ENCODE peak calls at places on chromosome 2, in four cellular contexts. C, Q, B and O are unnamed samples. For H3K4me1, the result is how much of the 10 kb centered on the place peaks cover.

GRCh38 chr2:168152902-168153301 is 94.5 kb downstream of the STK39 start:
- DNase-seq in C (no peak), Q (no peak), B (no peak), O (no peak)

GRCh38 chr2:164964744-164965143 is 9.4 kb upstream of the SLC38A11 start:
- DNase-seq in C (no peak), Q (no peak), B (no peak), O (no peak)

GRCh38 chr2:52539026-52539964 is 1228.3 kb upstream of the CHAC2 start:
- DNase-seq in C (no peak), Q (no peak), B (no peak), O (no peak)

GRCh38 chr2:11863103-11863502 is 116.7 kb downstream of the LPIN1 start:
- DNase-seq in C (no peak), Q (no peak), B (no peak), O (no peak)

GRCh38 chr2:160878622-160879021 is 281.6 kb upstream of the TANK start:
- DNase-seq in C (no peak), Q (no peak), B (no peak), O (no peak)

GRCh38 chr2:134576478-134576877 is 142.3 kb downstream of the TMEM163 start:
- DNase-seq in C (no peak), Q (no peak), B (no peak), O (no peak)

GRCh38 chr2:160225722-160226121 is 25.6 kb upstream of the ITGB6 start:
- DNase-seq in C (no peak), Q (peak), B (peak), O (peak)

GRCh38 chr2:234845602-234846588 is 105.9 kb upstream of the SH3BP4 start:
- DNase-seq in C (no peak), Q (no peak), B (no peak), O (peak)

GRCh38 chr2:38978504-38978903 is 88.8 kb downstream of the ARHGEF33 start:
- DNase-seq in C (no peak), Q (no peak), B (no peak), O (no peak)

GRCh38 chr2:134917958-134918517 is 584 bp upstream of the CCNT2 start:
- DNase-seq in C (peak), Q (no peak), B (no peak), O (no peak)

GRCh38 chr2:191352536-191352935 is 107.3 kb downstream of the MYO1B start:
- DNase-seq in C (no peak), Q (no peak), B (no peak), O (no peak)

DNA sequence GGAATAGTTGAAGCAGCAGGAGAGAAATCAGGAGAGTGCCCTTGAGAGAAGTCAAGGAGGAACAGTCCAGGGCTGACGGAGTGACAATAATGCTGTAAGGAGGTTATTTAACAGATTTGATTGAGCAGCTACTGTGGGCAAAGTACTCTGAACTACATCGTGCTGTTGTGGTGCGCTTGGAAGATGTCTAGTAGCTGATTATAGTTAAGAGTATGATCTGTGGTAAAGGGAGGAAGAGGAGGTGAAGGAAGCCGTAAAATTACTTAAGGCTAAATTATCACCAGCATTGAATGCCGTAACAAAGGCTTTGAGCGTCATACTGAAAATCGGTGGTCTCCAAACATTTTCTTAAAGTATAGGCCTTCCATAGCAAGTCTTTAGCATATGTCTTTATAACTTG is 4.5 kb downstream of the PCBP1 start:
- DNase-seq in C (no peak), Q (no peak), B (no peak), O (no peak)
- H3K4me1 ChIP-seq in C (under half), Q (under half), B (under half), O (under half)

DNA sequence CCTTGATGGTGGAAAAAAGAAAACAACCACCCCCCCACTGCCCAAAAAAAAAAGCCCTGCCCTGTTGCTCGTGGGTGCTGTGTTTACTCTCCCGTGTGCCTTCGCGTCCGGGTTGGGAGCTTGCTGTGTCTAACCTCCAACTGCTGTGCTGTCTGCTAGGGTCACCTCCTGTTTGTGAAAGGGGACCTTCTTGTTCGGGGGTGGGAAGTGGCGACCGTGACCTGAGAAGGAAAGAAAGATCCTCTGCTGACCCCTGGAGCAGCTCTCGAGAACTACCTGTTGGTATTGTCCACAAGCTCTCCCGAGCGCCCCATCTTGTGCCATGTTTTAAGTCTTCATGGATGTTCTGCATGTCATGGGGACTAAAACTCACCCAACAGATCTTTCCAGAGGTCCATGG is 28.0 kb downstream of the MAL start:
- DNase-seq in C (no peak), Q (no peak), B (no peak), O (no peak)
- TF ChIP-seq CTCF in C (no peak), Q (peak), B (no peak), O (no peak)

DNA sequence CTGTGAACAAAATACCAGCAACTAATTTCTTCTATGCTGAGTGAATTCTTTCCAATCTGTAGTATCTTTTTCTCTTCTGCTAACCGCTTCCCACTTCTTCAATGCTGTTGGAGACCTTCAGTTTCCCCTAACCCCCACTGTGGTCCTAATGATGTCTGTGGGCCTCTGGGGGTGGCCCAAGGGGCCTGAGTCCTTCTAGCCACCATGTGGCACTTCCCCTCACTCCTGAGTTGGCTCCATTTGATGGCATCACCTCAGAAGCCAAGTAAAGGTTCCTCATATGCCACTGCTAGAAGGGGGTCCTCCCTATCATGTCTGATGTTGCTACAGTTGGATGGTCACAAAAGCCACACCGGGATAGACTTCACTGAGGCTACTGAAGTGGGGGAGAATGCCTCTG is 37.5 kb downstream of the ARHGAP25 start:
- DNase-seq in C (no peak), Q (no peak), B (no peak), O (no peak)
- H3K4me1 ChIP-seq in C (under half), Q (under half), B (under half), O (under half)

DNA sequence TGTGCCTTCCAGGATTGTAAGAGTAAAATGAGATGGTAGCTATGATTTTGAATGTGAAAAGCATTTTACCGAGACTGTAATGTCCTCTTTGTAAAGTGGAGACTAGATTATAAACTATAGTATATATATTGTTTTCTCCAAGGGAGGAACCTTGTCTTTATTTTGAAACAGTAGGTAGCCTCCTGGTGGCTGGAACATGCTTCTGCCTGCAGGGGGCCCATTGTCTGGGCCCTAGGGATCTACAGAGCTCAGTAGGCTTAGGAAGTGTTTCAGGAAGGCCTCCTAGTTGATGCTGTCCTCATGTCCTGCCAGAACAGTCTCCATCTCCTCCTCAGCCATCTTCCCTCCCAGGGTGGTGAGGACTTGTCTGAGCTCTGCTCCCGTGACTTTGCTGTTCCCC is 3.0 kb downstream of the PIKFYVE start:
- DNase-seq in C (no peak), Q (no peak), B (no peak), O (no peak)
- TF ChIP-seq CTCF in C (no peak), Q (peak), B (no peak), O (no peak)

GRCh38 chr2:42964444-42965081 is 172.2 kb upstream of the HAAO start:
- DNase-seq in C (no peak), Q (no peak), B (peak), O (peak)

GRCh38 chr2:42965196-42965595 is 172.8 kb upstream of the HAAO start:
- DNase-seq in C (no peak), Q (no peak), B (no peak), O (no peak)

GRCh38 chr2:42967959-42968674 is 175.7 kb upstream of the HAAO start:
- DNase-seq in C (peak), Q (no peak), B (peak), O (no peak)

GRCh38 chr2:42963452-42964068 is 171.2 kb upstream of the HAAO start:
- DNase-seq in C (no peak), Q (no peak), B (no peak), O (no peak)

DNA sequence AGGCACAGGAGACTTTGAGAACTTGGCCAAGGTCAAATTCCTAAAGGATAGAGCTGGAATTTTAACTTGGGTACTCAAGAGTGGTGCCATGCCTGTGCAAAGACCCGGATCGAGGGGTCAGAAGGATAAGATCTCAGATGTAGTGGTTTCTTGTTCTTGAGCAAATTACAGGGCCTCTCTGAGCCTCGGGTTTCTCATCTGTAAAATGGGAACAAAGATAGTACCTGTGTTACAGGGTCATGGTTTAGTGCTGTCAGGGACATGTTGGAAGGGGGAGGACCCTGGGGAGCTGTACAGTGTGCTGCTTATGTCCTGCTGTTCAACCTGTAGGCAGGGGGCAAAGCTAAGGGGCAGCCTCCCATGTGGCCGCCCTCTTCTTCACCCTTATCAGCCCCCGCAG is 173.5 kb upstream of the HAAO start:
- DNase-seq in C (no peak), Q (no peak), B (no peak), O (no peak)
- H3K4me1 ChIP-seq in C (under half), Q (under half), B (half or more), O (under half)

DNA sequence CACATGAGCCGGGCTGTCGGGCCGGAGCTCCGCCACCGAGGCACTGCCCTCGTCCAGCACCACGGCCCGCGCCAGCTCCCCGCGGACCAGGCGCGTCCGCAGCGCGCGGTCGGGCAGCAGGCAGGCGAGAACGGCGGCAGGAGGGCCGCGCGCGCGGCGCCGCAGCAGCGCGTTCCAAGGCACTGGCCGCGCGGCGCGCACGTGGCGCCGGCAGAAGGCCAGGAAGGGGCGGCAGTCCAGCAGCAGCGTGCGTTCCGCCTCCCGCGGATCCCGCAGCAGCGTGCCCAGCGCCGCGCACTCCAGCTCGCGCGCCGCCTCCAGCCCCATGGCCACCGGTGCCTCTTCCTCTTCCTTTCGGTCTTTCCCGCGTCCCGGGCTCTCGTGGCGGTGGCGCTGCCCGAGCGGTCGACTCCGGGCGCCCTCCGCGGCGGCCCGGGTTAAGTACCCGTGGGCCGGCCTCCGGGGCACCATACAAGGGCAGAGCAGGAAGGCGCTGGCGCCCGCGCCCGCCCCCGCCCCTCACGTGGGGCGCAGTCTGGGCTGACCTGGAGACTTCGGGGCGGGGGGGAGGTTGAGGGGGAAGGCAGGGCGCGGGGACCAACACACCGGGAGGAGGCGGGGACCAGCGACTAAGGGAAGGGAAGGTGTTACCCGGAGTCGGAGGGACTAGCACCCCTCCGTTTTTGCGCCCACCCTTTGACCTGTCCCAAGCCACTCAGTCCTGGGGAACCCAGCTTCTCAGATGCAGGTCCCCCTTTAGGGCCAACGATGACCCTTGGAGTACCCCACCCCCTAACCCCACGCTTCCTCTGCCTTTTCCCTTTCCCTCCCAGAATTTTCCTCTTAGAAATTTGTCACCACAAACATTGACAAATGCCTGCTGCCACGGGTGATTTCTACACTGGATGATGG is at the start of gene DUSP2:
- DNase-seq in C (peak), Q (no peak), B (peak), O (peak)
- TF ChIP-seq CTCF in C (no peak), Q (no peak), B (no peak), O (peak)

DNA sequence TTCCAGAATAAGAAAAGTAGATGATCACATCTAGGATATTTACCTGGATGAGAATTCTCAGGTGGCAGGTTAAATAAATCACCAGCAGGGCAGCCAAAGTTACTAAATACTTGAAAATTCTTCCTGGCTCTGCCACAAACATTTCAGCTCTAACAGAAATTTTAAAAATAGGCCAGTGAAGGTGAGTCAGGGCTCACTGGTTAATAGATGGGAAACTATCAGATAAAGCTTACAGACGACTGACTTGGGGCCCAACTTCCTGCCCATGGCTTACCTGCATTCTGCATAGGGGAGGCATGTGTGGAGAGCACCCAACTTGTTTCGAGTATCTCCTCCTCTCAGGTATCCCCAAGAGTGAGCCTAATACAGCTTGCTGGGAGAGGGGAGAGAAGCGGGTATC is 57.8 kb downstream of the SPRED2 start:
- DNase-seq in C (no peak), Q (no peak), B (no peak), O (no peak)
- H3K4me1 ChIP-seq in C (under half), Q (under half), B (under half), O (under half)

DNA sequence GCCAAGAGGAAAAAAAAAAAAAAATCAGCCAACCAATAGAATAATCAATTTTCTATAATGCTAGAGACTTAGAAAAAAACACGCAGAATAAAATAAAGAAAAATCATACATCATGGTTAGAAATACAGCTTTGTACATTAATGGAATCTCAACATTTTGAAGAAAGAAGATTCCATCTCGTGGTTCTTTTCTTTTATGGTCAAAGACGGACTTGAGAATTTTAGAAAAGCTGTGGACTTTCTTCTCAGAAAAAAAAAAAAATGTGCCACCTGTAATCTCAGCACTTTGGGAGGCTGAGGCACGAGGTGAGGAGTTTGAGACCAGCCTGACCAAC is 41.8 kb upstream of the ATIC start:
- DNase-seq in C (no peak), Q (no peak), B (no peak), O (no peak)
- TF ChIP-seq CTCF in C (no peak), Q (no peak), B (no peak), O (no peak)